ENCODE peak calls at places on chromosomes 16 and 17, in seven cellular contexts. K is HCT116, P is K562, V is H1, L is SK-N-SH, X is HepG2, E is GM12878. H is an unnamed sample.

GRCh38 chr17:61414141-61414935 is 14.7 kb downstream of the TBX2 start:
- DNase-seq in E (no peak), K (no peak), L (peak), P (no peak), X (no peak), V (peak), H (no peak)

GRCh38 chr17:50871369-50871768 is 5.2 kb upstream of the TOB1 start:
- DNase-seq in K (no peak), L (no peak), P (no peak), X (no peak), E (no peak), V (no peak), H (no peak)

GRCh38 chr16:72367841-72368240 is 195.9 kb upstream of the PMFBP1 start:
- DNase-seq in E (no peak), X (no peak), V (no peak), K (no peak), P (no peak), L (no peak), H (no peak)

GRCh38 chr16:3170440-3171180 is 17.4 kb upstream of the OR1F1 start:
- DNase-seq in V (peak), X (no peak), L (no peak), P (no peak), K (no peak), E (no peak), H (no peak)

GRCh38 chr17:40903129-40903847 is 18.2 kb upstream of the KRT20 start:
- DNase-seq in P (peak), L (no peak), X (peak), K (peak), E (no peak), V (no peak), H (no peak)

GRCh38 chr17:15038656-15039055 is 226.5 kb downstream of the PMP22 start:
- DNase-seq in L (no peak), X (no peak), V (no peak), K (no peak), E (no peak), P (no peak), H (no peak)

GRCh38 chr16:35651841-35652240 is 2192.4 kb downstream of the TP53TG3F start:
- DNase-seq in E (no peak), K (no peak), X (no peak), P (no peak), L (no peak), V (no peak), H (no peak)

GRCh38 chr16:4936991-4937781 is at the start of gene PPL:
- DNase-seq in K (peak), V (peak), P (peak), X (peak), E (no peak), L (peak), H (peak)

GRCh38 chr16:924063-924462 is 46.7 kb downstream of the LMF1 start:
- DNase-seq in K (no peak), P (no peak), X (no peak), L (no peak), E (no peak), V (no peak), H (no peak)

GRCh38 chr16:63426275-63426870 is 1390.1 kb upstream of the CDH8 start:
- DNase-seq in V (no peak), E (no peak), L (no peak), K (no peak), P (no peak), X (no peak), H (no peak)

GRCh38 chr17:178292-179065 is 3.0 kb downstream of the DOC2B start:
- DNase-seq in V (no peak), X (no peak), P (no peak), E (no peak), K (no peak), L (peak), H (no peak)

GRCh38 chr17:4407851-4408250 is 25.9 kb upstream of the SPNS3 start:
- DNase-seq in P (no peak), V (no peak), X (peak), L (no peak), K (no peak), E (no peak), H (no peak)

GRCh38 chr17:34639706-34640425 is 60.5 kb downstream of the TMEM132E start:
- DNase-seq in E (no peak), V (no peak), P (no peak), K (no peak), X (no peak), L (no peak), H (no peak)

GRCh38 chr17:59443106-59443505 is 111.7 kb downstream of the YPEL2 start:
- DNase-seq in L (no peak), V (no peak), K (no peak), E (no peak), X (no peak), P (no peak), H (no peak)

GRCh38 chr17:63835167-63835720 is 7.2 kb downstream of the SMARCD2 start:
- DNase-seq in E (no peak), V (no peak), X (no peak), K (no peak), P (no peak), L (no peak), H (no peak)

GRCh38 chr17:40480501-40481003 is 20.9 kb downstream of the TNS4 start:
- DNase-seq in V (no peak), E (peak), X (peak), L (no peak), K (no peak), P (no peak), H (no peak)

GRCh38 chr16:55408656-55409055 is 70.3 kb upstream of the MMP2 start:
- DNase-seq in X (no peak), V (no peak), P (no peak), K (no peak), L (no peak), E (no peak), H (no peak)

GRCh38 chr16:49766280-49766679 is 89.6 kb downstream of the ZNF423 start:
- DNase-seq in V (no peak), K (no peak), P (no peak), E (no peak), X (no peak), L (no peak), H (no peak)

GRCh38 chr16:67531247-67531646 is 2.6 kb downstream of the RIPOR1 start:
- DNase-seq in X (no peak), E (no peak), K (no peak), P (no peak), L (no peak), V (no peak), H (no peak)

GRCh38 chr16:52597073-52597771 is 50.3 kb upstream of the TOX3 start:
- DNase-seq in E (no peak), V (no peak), K (no peak), X (no peak), P (no peak), L (no peak), H (no peak)

GRCh38 chr16:78094166-78094565 is 5.3 kb upstream of the WWOX start:
- DNase-seq in E (no peak), L (no peak), P (no peak), V (no peak), X (no peak), K (no peak), H (peak)

GRCh38 chr16:84065536-84066132 is 23.0 kb upstream of the SLC38A8 start:
- DNase-seq in L (peak), E (no peak), K (peak), X (peak), V (no peak), P (peak), H (no peak)

GRCh38 chr17:78839173-78839761 is 1.3 kb downstream of the USP36 start:
- DNase-seq in K (no peak), L (no peak), E (no peak), P (peak), V (no peak), X (no peak), H (no peak)

GRCh38 chr17:13601776-13602551 is at the start of gene HS3ST3A1:
- DNase-seq in X (no peak), E (no peak), P (peak), L (peak), V (peak), K (no peak), H (no peak)
- TF ChIP-seq JUND in X (no peak), E (no peak), P (no peak), L (no peak), V (no peak), K (no peak), H (no peak)

GRCh38 chr17:1695365-1695764 is 10.7 kb upstream of the PRPF8 start:
- DNase-seq in K (no peak), P (no peak), L (no peak), X (no peak), V (no peak), E (peak), H (no peak)
- TF ChIP-seq JUND in K (no peak), P (no peak), L (no peak), X (no peak), V (no peak), E (no peak), H (no peak)

DNA sequence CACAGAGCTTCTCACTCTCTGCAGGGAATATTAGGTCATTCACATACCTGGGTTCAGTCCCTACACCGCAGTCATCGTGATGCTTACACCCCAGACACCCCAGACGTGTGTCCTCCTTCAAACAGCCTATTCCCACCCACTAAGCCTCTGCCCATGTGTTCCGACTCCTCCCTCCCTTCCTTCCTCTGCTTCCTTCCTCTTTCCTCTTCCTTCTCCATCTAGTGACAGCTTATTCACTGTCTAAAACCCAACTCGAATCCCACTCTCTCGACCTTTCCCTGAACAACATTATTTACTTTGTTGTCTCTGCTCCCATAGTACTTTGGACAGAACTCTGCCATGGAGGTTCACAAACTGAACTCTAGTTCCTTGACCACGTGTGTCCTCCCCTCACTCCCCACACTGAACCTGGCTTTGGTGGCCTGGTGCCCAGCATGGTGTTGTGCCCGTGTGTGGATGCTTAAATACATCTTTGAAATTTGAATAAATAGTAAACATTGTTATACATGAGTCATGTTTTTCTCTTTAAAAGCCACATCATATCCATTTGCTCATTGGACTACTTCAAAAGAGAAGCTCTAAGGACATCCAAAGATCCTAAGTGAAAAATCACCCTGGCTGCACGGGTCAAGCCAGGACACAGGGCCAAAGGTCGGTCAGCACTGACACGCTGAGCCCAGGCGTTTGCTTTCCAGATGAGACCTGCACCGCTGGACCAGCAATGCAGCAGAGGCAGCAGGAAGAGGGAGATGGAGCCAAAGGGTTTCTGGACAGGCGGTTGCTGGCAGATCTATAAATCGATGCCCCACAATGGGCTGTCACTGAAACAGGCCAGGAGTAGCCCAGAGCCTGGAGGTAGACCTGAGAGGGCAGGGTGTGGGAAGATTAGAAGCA is 14.1 kb upstream of the G6PC1 start:
- DNase-seq in L (no peak), P (no peak), E (no peak), K (no peak), X (peak), V (no peak), H (no peak)
- TF ChIP-seq JUND in L (no peak), P (no peak), E (no peak), K (no peak), X (peak), V (no peak), H (no peak)

GRCh38 chr17:81403040-81403467 is 7.8 kb downstream of the BAHCC1 start:
- DNase-seq in L (no peak), V (no peak), E (no peak), X (no peak), K (no peak), P (no peak), H (no peak)

GRCh38 chr17:81406117-81406953 is 11.1 kb downstream of the BAHCC1 start:
- DNase-seq in V (no peak), X (no peak), P (no peak), E (no peak), L (peak), K (no peak), H (no peak)

GRCh38 chr17:81405382-81406005 is 10.2 kb downstream of the BAHCC1 start:
- DNase-seq in P (no peak), X (no peak), V (no peak), E (no peak), K (no peak), L (no peak), H (no peak)

GRCh38 chr17:81403671-81404534 is 8.6 kb downstream of the BAHCC1 start:
- DNase-seq in E (no peak), L (peak), P (no peak), K (no peak), X (no peak), V (no peak), H (no peak)

GRCh38 chr17:81404557-81405165 is 9.4 kb downstream of the BAHCC1 start:
- DNase-seq in V (no peak), E (no peak), P (no peak), K (no peak), L (no peak), X (no peak), H (no peak)
- TF ChIP-seq JUND in V (no peak), E (no peak), P (no peak), K (no peak), L (no peak), X (no peak), H (no peak)

DNA sequence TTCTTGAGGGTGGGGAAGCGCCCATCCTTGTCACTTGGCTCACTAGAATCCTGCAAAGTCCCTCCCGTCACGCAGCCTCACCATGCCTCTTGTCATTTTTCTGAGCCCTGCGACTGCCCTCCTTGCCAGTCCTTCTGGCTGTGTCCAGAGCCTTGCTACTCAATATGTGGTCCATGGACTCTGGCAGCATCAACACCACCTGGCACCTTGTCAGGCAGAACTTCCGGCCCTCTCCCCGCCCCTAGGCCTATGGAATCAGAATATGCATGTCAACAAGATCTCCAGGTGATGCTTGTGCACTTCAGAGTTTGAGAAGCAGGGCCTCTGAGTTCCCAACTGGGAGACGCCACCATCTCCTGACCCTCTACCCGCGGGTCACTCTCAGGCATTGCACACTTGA is 12.1 kb downstream of the PIMREG start:
- DNase-seq in E (no peak), P (no peak), K (no peak), L (no peak), X (no peak), V (no peak), H (no peak)
- TF ChIP-seq JUND in E (no peak), P (no peak), K (no peak), L (no peak), X (no peak), V (no peak), H (no peak)

GRCh38 chr16:79690159-79690558 is 89.6 kb upstream of the MAF start:
- DNase-seq in P (no peak), E (no peak), L (no peak), V (no peak), K (no peak), X (no peak), H (no peak)
- TF ChIP-seq JUND in P (no peak), E (no peak), L (no peak), V (no peak), K (no peak), X (no peak), H (no peak)

DNA sequence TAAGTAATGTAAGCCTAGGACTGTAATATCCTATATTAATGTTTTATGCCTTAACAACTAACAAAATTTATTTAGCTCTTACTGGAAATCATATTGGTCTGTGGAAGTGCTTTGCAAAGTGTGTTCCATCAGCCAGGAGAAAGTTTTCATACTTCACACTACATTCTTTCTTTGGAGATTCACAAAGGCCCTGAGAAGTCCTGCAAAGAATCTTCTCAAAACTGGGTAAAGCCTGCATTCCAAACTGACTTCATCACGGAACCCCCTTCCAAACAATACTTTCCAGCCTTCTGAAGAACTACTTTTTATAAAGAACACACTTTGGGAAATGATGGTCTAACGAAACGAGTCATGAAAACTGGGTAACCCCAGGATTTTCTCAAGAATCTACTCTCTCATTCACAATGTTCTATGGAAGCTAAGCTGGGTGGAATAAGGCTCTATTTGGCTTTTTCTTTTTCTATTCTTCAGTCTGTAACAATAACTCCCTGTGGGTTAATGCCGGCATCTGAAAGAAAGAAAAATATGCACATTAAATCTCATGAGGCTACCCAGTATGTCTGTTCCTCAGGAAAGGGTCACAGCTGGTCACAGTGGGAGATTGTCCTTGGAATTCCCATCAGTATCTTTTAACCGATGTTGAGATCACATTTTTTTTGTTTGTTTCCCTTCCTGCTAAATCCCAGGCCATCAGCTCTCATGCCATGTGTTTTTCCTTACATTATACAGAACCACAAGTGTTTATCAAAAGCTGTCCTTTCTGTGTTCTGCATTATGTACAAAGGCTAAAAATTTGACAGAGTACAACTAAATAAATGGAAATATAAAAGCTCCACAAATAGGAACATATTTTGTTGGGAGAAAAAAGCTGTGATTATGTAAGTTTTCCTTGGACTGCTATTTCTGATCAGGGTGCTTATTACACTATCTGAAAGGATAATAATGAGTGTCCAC is 12.8 kb upstream of the AKAP1 start:
- DNase-seq in L (peak), K (no peak), P (no peak), V (no peak), X (no peak), E (no peak), H (no peak)
- TF ChIP-seq JUND in L (no peak), K (no peak), P (no peak), V (peak), X (no peak), E (no peak), H (no peak)

GRCh38 chr17:77216435-77216980 is 75.7 kb downstream of the SEC14L1 start:
- DNase-seq in L (no peak), K (no peak), X (no peak), P (no peak), V (no peak), E (no peak), H (no peak)

GRCh38 chr17:77217136-77217535 is 76.4 kb downstream of the SEC14L1 start:
- DNase-seq in P (no peak), L (no peak), K (no peak), E (no peak), X (no peak), V (no peak), H (no peak)

GRCh38 chr17:77218902-77219301 is 78.1 kb downstream of the SEC14L1 start:
- DNase-seq in V (no peak), K (no peak), X (no peak), L (no peak), P (no peak), E (no peak), H (no peak)

GRCh38 chr17:77215281-77215680 is 74.5 kb downstream of the SEC14L1 start:
- DNase-seq in K (no peak), P (no peak), L (no peak), E (no peak), X (no peak), V (no peak), H (no peak)

GRCh38 chr17:77217566-77217965 is 76.8 kb downstream of the SEC14L1 start:
- DNase-seq in V (no peak), E (no peak), X (no peak), K (no peak), P (no peak), L (no peak), H (no peak)
- TF ChIP-seq JUND in V (no peak), E (no peak), X (no peak), K (no peak), P (no peak), L (no peak), H (no peak)

GRCh38 chr17:19743101-19744100 is 4.7 kb downstream of the ALDH3A1 start:
- DNase-seq in L (no peak), P (no peak), X (no peak), E (no peak), K (no peak), V (no peak), H (no peak)
- TF ChIP-seq JUND in L (no peak), P (no peak), X (no peak), E (no peak), K (no peak), V (no peak), H (no peak)

GRCh38 chr17:76000016-76000754 is 470 bp upstream of the CDK3 start:
- DNase-seq in V (peak), P (peak), E (no peak), L (peak), K (peak), X (peak), H (peak)
- TF ChIP-seq JUND in V (no peak), P (no peak), E (no peak), L (no peak), K (no peak), X (no peak), H (no peak)